ENCODE peak calls at places on chromosomes 5 and 9, in eight cellular contexts. X is CD8-positive, alpha-beta memory T cell; Y is thyroid gland; W is prostate gland; J is GM23248; K is K562; R is CD4-positive, alpha-beta T cell; N is fibroblast of lung. C is an unnamed sample. For H3K9me3, the result is how much of the 10 kb centered on the place peaks cover.

GRCh38 chr5:114237766-114238165 is 124.1 kb upstream of the KCNN2 start:
- DNase-seq in X (no peak), Y (no peak), W (no peak), J (peak), K (no peak), R (no peak), N (peak), C (no peak)

GRCh38 chr5:128965011-128965637 is at the start of gene SLC27A6:
- DNase-seq in X (no peak), Y (no peak), W (no peak), J (no peak), K (peak), R (no peak), N (peak), C (peak)

GRCh38 chr5:53321073-53321472 is 159.4 kb upstream of the FST start:
- DNase-seq in X (no peak), Y (no peak), W (no peak), J (peak), K (no peak), R (no peak), N (no peak), C (no peak)

GRCh38 chr5:30279237-30279636 is 914.2 kb upstream of the CDH6 start:
- DNase-seq in X (no peak), Y (no peak), W (no peak), J (peak), K (no peak), R (no peak), N (no peak), C (no peak)

GRCh38 chr9:89445801-89446228 is 52.1 kb downstream of the SEMA4D start:
- DNase-seq in X (no peak), Y (peak), W (no peak), J (no peak), K (no peak), R (no peak), N (no peak), C (no peak)

GRCh38 chr5:74394924-74395880 is 245.3 kb downstream of the ENC1 start:
- DNase-seq in X (no peak), Y (no peak), W (no peak), J (no peak), K (no peak), R (no peak), N (no peak), C (peak)

GRCh38 chr5:68365894-68366293 is 150.3 kb downstream of the PIK3R1 start:
- DNase-seq in X (no peak), Y (peak), W (no peak), J (no peak), K (no peak), R (no peak), N (no peak), C (no peak)

GRCh38 chr9:129312251-129312650 is 134.2 kb upstream of the IER5L start:
- DNase-seq in X (no peak), Y (no peak), W (no peak), J (no peak), K (no peak), R (no peak), N (no peak), C (peak)

GRCh38 chr5:133938932-133939331 is 29.5 kb downstream of the C5orf15 start:
- DNase-seq in X (no peak), Y (no peak), W (no peak), J (no peak), K (no peak), R (no peak), N (no peak), C (no peak)

GRCh38 chr5:175847503-175847902 is 23.9 kb upstream of the CPLX2 start:
- DNase-seq in X (no peak), Y (no peak), W (no peak), J (peak), K (peak), R (no peak), N (peak), C (peak)

GRCh38 chr5:141260458-141261237 is 15.5 kb downstream of the PCDHB15 start:
- DNase-seq in X (no peak), Y (no peak), W (no peak), J (peak), K (no peak), R (no peak), N (peak), C (no peak)

GRCh38 chr5:141258464-141258863 is 13.3 kb downstream of the PCDHB15 start:
- DNase-seq in X (no peak), Y (no peak), W (no peak), J (no peak), K (no peak), R (no peak), N (no peak), C (no peak)

GRCh38 chr5:141258948-141259347 is 13.8 kb downstream of the PCDHB15 start:
- DNase-seq in X (no peak), Y (no peak), W (no peak), J (no peak), K (no peak), R (no peak), N (peak), C (no peak)

GRCh38 chr5:141261238-141261546 is 16.0 kb downstream of the PCDHB15 start:
- DNase-seq in X (no peak), Y (no peak), W (no peak), J (no peak), K (no peak), R (no peak), N (no peak), C (no peak)
- H3K9me3 ChIP-seq in X (under half), Y (under half), W (under half), J (under half), K (under half), R (half or more), N (under half), C (half or more)

GRCh38 chr9:90995516-90995915 is 193.9 kb downstream of the SYK start:
- DNase-seq in X (no peak), Y (no peak), W (no peak), J (no peak), K (no peak), R (no peak), N (no peak), C (no peak)
- H3K9me3 ChIP-seq in X (under half), Y (under half), W (under half), J (under half), K (under half), R (under half), N (under half), C (under half)

GRCh38 chr9:21836437-21837161 is 34.2 kb downstream of the MTAP start:
- DNase-seq in X (no peak), Y (no peak), W (no peak), J (peak), K (no peak), R (no peak), N (peak), C (no peak)

GRCh38 chr9:21837501-21837900 is 35.1 kb downstream of the MTAP start:
- DNase-seq in X (no peak), Y (peak), W (no peak), J (no peak), K (no peak), R (no peak), N (no peak), C (no peak)

GRCh38 chr9:21840647-21841046 is 38.2 kb downstream of the MTAP start:
- DNase-seq in X (no peak), Y (no peak), W (no peak), J (no peak), K (no peak), R (no peak), N (no peak), C (no peak)

DNA sequence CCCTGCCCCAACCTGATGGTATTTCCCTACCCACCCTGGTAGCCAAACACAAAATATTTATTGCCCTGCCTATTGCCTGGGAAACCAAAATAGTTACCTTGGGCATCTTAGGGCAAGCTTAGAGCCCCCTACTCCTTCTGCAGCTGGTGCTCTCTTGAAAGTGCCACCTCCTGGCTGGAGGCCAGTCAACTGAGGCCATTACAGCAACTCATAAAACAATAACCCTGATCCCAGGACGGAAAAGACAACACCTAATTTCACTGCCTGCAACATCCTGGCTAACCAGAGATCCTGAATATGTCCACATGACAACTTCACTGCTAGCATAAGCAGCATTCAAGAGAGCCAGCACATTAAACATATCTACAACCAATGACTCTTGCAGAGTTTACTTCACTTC is 38.7 kb downstream of the MTAP start:
- DNase-seq in X (no peak), Y (no peak), W (no peak), J (no peak), K (no peak), R (no peak), N (no peak), C (no peak)
- H3K9me3 ChIP-seq in X (under half), Y (under half), W (under half), J (under half), K (under half), R (under half), N (under half), C (under half)

GRCh38 chr5:178331491-178331981 is 98.9 kb upstream of the PHYKPL start:
- DNase-seq in X (no peak), Y (peak), W (peak), J (peak), K (no peak), R (no peak), N (peak), C (no peak)
- H3K9me3 ChIP-seq in X (under half), Y (under half), W (under half), J (under half), K (under half), R (under half), N (under half), C (under half)

DNA sequence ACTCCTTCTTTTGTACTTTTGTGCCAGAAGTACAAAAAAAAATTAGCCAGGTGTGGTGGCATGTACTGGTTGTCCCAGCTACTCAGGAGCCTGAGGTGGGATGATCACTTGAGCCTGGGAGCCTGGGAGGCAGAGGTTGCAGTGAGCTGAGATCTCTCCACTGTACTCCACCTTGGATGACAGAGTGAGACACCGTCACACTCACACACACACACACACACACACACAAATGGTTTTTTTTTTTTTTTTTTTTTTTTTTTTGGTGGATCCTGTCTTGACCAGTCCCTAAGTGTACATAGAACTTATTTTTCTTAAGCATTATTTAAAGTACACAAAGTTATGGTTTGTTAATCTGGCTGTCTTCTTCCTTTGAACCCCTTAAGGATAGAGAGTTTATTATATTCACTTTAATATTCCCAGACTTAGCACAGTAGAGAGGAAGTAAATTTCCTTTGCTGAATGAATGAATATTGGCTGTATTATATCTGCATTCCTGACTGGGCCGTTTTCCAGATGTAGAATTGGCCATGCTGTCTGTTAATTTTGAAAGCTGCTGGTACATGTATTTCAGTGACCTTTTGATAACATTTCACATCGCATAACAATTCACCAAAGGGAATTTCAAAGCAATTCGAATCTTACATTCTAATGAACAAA is 429.0 kb upstream of the ZNF608 start:
- DNase-seq in X (no peak), Y (no peak), W (no peak), J (no peak), K (no peak), R (no peak), N (no peak), C (no peak)
- H3K9me3 ChIP-seq in X (under half), Y (under half), W (under half), J (under half), K (under half), R (under half), N (under half), C (under half)

DNA sequence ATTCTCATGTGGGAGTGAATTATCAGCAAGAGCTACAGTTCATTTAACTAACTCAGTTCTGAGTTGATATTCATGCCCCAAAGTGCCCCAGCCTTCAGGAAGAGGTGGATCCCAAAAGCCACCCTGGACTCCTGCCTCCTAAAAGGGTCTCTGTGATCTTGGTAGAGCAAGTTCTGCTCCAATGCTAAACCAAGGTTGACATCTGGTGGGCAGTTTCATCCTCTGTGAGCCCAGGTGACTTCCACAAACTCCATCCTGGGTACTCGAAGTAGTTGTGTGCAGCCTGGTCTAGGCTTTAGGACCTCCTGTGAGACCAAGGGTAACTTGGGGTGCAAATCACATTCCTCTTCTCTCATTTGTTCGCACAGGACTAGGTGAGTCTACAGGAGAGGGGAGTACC is 816.8 kb downstream of the MTRR start:
- DNase-seq in X (no peak), Y (no peak), W (no peak), J (no peak), K (no peak), R (no peak), N (no peak), C (peak)
- H3K9me3 ChIP-seq in X (under half), Y (under half), W (under half), J (under half), K (under half), R (under half), N (under half), C (under half)

GRCh38 chr5:179079165-179079987 is 19.2 kb downstream of the ZNF354C start:
- DNase-seq in X (no peak), Y (no peak), W (no peak), J (peak), K (no peak), R (no peak), N (no peak), C (no peak)

GRCh38 chr5:179080724-179081123 is 20.6 kb downstream of the ZNF354C start:
- DNase-seq in X (no peak), Y (no peak), W (no peak), J (no peak), K (no peak), R (no peak), N (no peak), C (no peak)
- H3K9me3 ChIP-seq in X (half or more), Y (under half), W (under half), J (under half), K (under half), R (half or more), N (under half), C (under half)

C was measured in WERI-Rb-1.